ENCODE peak calls at places on chromosomes 2 and 18, in six cellular contexts. One of them, this sample, is unnamed.

GRCh38 chr2:23826079-23826478 is 100.8 kb downstream of the ATAD2B start:
- DNase-seq in B cell: no peak
- DNase-seq in hepatocyte: no peak
- DNase-seq in effector CD4-positive, alpha-beta T cell: no peak
- DNase-seq in spleen: no peak
- DNase-seq in stimulated activated naive CD4-positive, alpha-beta T cell: no peak
- DNase-seq in this sample: no peak

GRCh38 chr2:69843993-69844392 is 14.5 kb downstream of the GMCL1 start:
- DNase-seq in stimulated activated naive CD4-positive, alpha-beta T cell: no peak
- DNase-seq in effector CD4-positive, alpha-beta T cell: no peak
- DNase-seq in hepatocyte: no peak
- DNase-seq in spleen: no peak
- DNase-seq in B cell: no peak
- DNase-seq in this sample: no peak

GRCh38 chr2:42239289-42239661 is 70.1 kb downstream of the EML4 start:
- DNase-seq in effector CD4-positive, alpha-beta T cell: no peak
- DNase-seq in spleen: no peak
- DNase-seq in stimulated activated naive CD4-positive, alpha-beta T cell: no peak
- DNase-seq in hepatocyte: no peak
- DNase-seq in B cell: no peak
- DNase-seq in this sample: no peak

GRCh38 chr2:130963849-130964793 is 127.4 kb downstream of the ARHGEF4 start:
- DNase-seq in hepatocyte: peak; percentile 63
- DNase-seq in B cell: no peak
- DNase-seq in spleen: no peak
- DNase-seq in effector CD4-positive, alpha-beta T cell: no peak
- DNase-seq in stimulated activated naive CD4-positive, alpha-beta T cell: no peak
- DNase-seq in this sample: peak; percentile 53

GRCh38 chr18:13502585-13502984 is 223.8 kb downstream of the FAM210A start:
- DNase-seq in spleen: no peak
- DNase-seq in effector CD4-positive, alpha-beta T cell: no peak
- DNase-seq in B cell: no peak
- DNase-seq in stimulated activated naive CD4-positive, alpha-beta T cell: no peak
- DNase-seq in hepatocyte: no peak
- DNase-seq in this sample: no peak

GRCh38 chr2:26281226-26281625 is 36.5 kb downstream of the HADHB start:
- DNase-seq in stimulated activated naive CD4-positive, alpha-beta T cell: no peak
- DNase-seq in hepatocyte: no peak
- DNase-seq in effector CD4-positive, alpha-beta T cell: no peak
- DNase-seq in spleen: no peak
- DNase-seq in B cell: no peak
- DNase-seq in this sample: no peak

GRCh38 chr18:21099442-21099841 is 12.2 kb downstream of the ROCK1 start:
- DNase-seq in stimulated activated naive CD4-positive, alpha-beta T cell: no peak
- DNase-seq in effector CD4-positive, alpha-beta T cell: no peak
- DNase-seq in hepatocyte: no peak
- DNase-seq in spleen: peak; percentile 80
- DNase-seq in B cell: peak; percentile 62
- DNase-seq in this sample: no peak

GRCh38 chr2:119202610-119203351 is 20.9 kb upstream of the STEAP3 start:
- DNase-seq in effector CD4-positive, alpha-beta T cell: no peak
- DNase-seq in spleen: peak; percentile 17
- DNase-seq in stimulated activated naive CD4-positive, alpha-beta T cell: no peak
- DNase-seq in hepatocyte: no peak
- DNase-seq in B cell: no peak
- DNase-seq in this sample: no peak

GRCh38 chr2:64831134-64831976 is 157.8 kb upstream of the SLC1A4 start:
- DNase-seq in B cell: peak; percentile 81
- DNase-seq in effector CD4-positive, alpha-beta T cell: peak; percentile 71
- DNase-seq in hepatocyte: peak; percentile 83
- DNase-seq in spleen: peak; percentile 92
- DNase-seq in stimulated activated naive CD4-positive, alpha-beta T cell: peak; percentile 87
- DNase-seq in this sample: peak; percentile 96

GRCh38 chr2:121519732-121520640 is 10.7 kb upstream of the RNU4ATAC start:
- DNase-seq in effector CD4-positive, alpha-beta T cell: no peak
- DNase-seq in B cell: no peak
- DNase-seq in spleen: no peak
- DNase-seq in hepatocyte: no peak
- DNase-seq in stimulated activated naive CD4-positive, alpha-beta T cell: no peak
- DNase-seq in this sample: no peak

GRCh38 chr2:41775381-41776025 is 272.3 kb upstream of the PKDCC start:
- DNase-seq in hepatocyte: no peak
- DNase-seq in B cell: no peak
- DNase-seq in effector CD4-positive, alpha-beta T cell: no peak
- DNase-seq in stimulated activated naive CD4-positive, alpha-beta T cell: no peak
- DNase-seq in spleen: no peak
- DNase-seq in this sample: no peak

This sample was measured in lung microvascular endothelial cell.